ENCODE peak calls at places on chromosome 4, in nine cellular contexts. J is mucosa of descending colon; K is spleen; B is CD8-positive, alpha-beta memory T cell; Y is body of pancreas; Z is adrenal gland; V is mammary epithelial cell; T is transverse colon; O is aorta. H is an unnamed sample.

GRCh38 chr4:23333556-23333945 is 556.3 kb downstream of the PPARGC1A start:
- DNase-seq in J (no peak), K (no peak), B (no peak), Y (no peak), Z (no peak), V (no peak), T (no peak), O (no peak), H (no peak)

GRCh38 chr4:142818009-142818408 is 28.1 kb downstream of the INPP4B start:
- DNase-seq in J (no peak), K (no peak), B (no peak), Y (no peak), Z (no peak), V (no peak), T (no peak), O (no peak), H (no peak)

GRCh38 chr4:152162331-152162697 is 373.6 kb downstream of the FBXW7 start:
- DNase-seq in J (no peak), K (no peak), B (no peak), Y (no peak), Z (peak; percentile 34), V (no peak), T (no peak), O (no peak), H (no peak)

GRCh38 chr4:26462874-26463273 is 27.4 kb downstream of the CCKAR start:
- DNase-seq in J (no peak), K (no peak), B (no peak), Y (no peak), Z (no peak), V (no peak), T (no peak), O (no peak), H (no peak)

GRCh38 chr4:1809754-1810502 is 16.8 kb downstream of the FGFR3 start:
- DNase-seq in J (peak; percentile 85), K (peak; percentile 89), B (peak; percentile 64), Y (peak; percentile 79), Z (peak; percentile 63), V (peak; percentile 37), T (peak; percentile 71), O (peak; percentile 87), H (peak; percentile 83)

GRCh38 chr4:152594981-152595916 is 59.4 kb upstream of the FBXW7 start:
- DNase-seq in J (no peak), K (no peak), B (no peak), Y (no peak), Z (no peak), V (peak; percentile 43), T (no peak), O (no peak), H (no peak)

GRCh38 chr4:78057600-78058560 is 757 bp downstream of the FRAS1 start:
- DNase-seq in J (peak; percentile 51), K (peak; percentile 83), B (no peak), Y (peak; percentile 67), Z (peak; percentile 35), V (peak; percentile 64), T (peak; percentile 40), O (peak; percentile 83), H (peak; percentile 84)

GRCh38 chr4:62126064-62126732 is 926.1 kb downstream of the ADGRL3 start:
- DNase-seq in J (no peak), K (no peak), B (no peak), Y (no peak), Z (no peak), V (no peak), T (no peak), O (no peak), H (no peak)

GRCh38 chr4:17560065-17560673 is 16.8 kb upstream of the LAP3 start:
- DNase-seq in J (no peak), K (no peak), B (no peak), Y (no peak), Z (no peak), V (no peak), T (no peak), O (no peak), H (no peak)

GRCh38 chr4:19030536-19030935 is 1009.0 kb upstream of the LCORL start:
- DNase-seq in J (no peak), K (no peak), B (no peak), Y (no peak), Z (no peak), V (no peak), T (no peak), O (no peak), H (no peak)

GRCh38 chr4:78624048-78624447 is 72.5 kb downstream of the ANXA3 start:
- DNase-seq in J (no peak), K (no peak), B (no peak), Y (no peak), Z (no peak), V (peak; percentile 15), T (no peak), O (no peak), H (no peak)

GRCh38 chr4:24794916-24795665 is at the start of gene SOD3:
- DNase-seq in J (peak; percentile 84), K (peak; percentile 75), B (no peak), Y (peak; percentile 89), Z (peak; percentile 91), V (no peak), T (peak; percentile 82), O (peak; percentile 94), H (peak; percentile 94)

DNA sequence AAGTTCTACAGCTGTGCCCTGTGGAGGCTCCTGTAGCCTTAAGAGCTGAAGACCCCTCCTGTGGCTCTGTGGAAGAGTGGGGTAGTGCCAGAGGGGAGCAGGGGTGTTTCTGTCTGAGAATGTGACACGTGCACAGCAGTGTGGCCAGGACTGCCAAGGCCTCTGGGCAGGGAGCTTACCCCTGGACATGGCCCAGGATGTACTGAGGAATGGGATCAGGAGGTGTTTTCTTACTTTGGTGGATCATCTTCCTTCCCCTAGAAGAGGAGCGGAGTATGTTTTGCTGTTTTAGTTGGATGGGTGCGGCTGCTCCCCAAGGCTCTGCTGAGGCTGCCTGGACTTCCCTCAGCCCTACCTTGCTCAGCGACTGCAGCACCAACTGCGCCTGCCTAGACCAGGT is 342.6 kb downstream of the ARHGAP10 start:
- DNase-seq in J (no peak), K (no peak), B (no peak), Y (no peak), Z (no peak), V (no peak), T (no peak), O (no peak), H (no peak)
- H3K4me1 ChIP-seq in J (no peaks in the 10 kb centered on the region), K (no peaks in the 10 kb centered on the region), B (no peaks in the 10 kb centered on the region), Y (peaks cover 6% of the 10 kb centered on the region), Z (no peaks in the 10 kb centered on the region), V (no peaks in the 10 kb centered on the region), T (peaks cover 4% of the 10 kb centered on the region), O (no peaks in the 10 kb centered on the region), H (peaks cover 5% of the 10 kb centered on the region)

GRCh38 chr4:67869580-67870190 is 14.1 kb downstream of the TMPRSS11D start:
- DNase-seq in J (no peak), K (no peak), B (no peak), Y (no peak), Z (no peak), V (no peak), T (no peak), O (no peak), H (no peak)
- H3K4me1 ChIP-seq in J (no peaks in the 10 kb centered on the region), K (no peaks in the 10 kb centered on the region), B (no peaks in the 10 kb centered on the region), Y (no peaks in the 10 kb centered on the region), Z (no peaks in the 10 kb centered on the region), V (peaks cover 9% of the 10 kb centered on the region), T (no peaks in the 10 kb centered on the region), O (no peaks in the 10 kb centered on the region), H (no peaks in the 10 kb centered on the region)

DNA sequence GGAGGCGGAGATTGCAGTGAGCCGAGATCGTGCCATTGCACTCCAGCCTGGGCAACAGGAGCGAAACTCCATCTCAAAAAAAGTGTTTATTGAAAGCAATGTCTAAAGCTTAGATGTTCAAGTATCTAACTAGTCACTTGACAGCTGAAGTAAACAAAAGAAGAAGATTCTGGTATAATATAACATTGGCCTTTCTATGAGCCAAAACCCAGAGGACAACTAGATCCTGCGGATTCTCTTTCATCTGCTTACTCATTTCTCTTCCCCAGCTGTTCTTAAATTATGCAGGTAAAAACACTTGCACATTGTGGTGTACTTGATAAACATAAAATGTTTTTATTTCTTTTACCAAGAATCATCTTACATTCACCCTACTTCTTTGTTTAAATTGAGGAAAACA is 24.1 kb upstream of the AREG start:
- DNase-seq in J (no peak), K (no peak), B (no peak), Y (no peak), Z (no peak), V (no peak), T (no peak), O (no peak), H (no peak)
- H3K4me1 ChIP-seq in J (no peaks in the 10 kb centered on the region), K (no peaks in the 10 kb centered on the region), B (no peaks in the 10 kb centered on the region), Y (peaks cover 5% of the 10 kb centered on the region), Z (no peaks in the 10 kb centered on the region), V (peaks cover 43% of the 10 kb centered on the region), T (peaks cover 15% of the 10 kb centered on the region), O (no peaks in the 10 kb centered on the region), H (no peaks in the 10 kb centered on the region)

GRCh38 chr4:145496292-145496691 is 14.6 kb downstream of the SMAD1 start:
- DNase-seq in J (no peak), K (no peak), B (no peak), Y (no peak), Z (no peak), V (no peak), T (no peak), O (no peak), H (no peak)

GRCh38 chr4:145494666-145495065 is 13.0 kb downstream of the SMAD1 start:
- DNase-seq in J (no peak), K (no peak), B (no peak), Y (no peak), Z (no peak), V (no peak), T (no peak), O (no peak), H (no peak)

GRCh38 chr4:145501051-145501660 is 19.5 kb downstream of the SMAD1 start:
- DNase-seq in J (no peak), K (no peak), B (no peak), Y (no peak), Z (no peak), V (no peak), T (no peak), O (no peak), H (no peak)

GRCh38 chr4:145498430-145498829 is 16.8 kb downstream of the SMAD1 start:
- DNase-seq in J (no peak), K (no peak), B (no peak), Y (no peak), Z (no peak), V (no peak), T (no peak), O (no peak), H (no peak)

DNA sequence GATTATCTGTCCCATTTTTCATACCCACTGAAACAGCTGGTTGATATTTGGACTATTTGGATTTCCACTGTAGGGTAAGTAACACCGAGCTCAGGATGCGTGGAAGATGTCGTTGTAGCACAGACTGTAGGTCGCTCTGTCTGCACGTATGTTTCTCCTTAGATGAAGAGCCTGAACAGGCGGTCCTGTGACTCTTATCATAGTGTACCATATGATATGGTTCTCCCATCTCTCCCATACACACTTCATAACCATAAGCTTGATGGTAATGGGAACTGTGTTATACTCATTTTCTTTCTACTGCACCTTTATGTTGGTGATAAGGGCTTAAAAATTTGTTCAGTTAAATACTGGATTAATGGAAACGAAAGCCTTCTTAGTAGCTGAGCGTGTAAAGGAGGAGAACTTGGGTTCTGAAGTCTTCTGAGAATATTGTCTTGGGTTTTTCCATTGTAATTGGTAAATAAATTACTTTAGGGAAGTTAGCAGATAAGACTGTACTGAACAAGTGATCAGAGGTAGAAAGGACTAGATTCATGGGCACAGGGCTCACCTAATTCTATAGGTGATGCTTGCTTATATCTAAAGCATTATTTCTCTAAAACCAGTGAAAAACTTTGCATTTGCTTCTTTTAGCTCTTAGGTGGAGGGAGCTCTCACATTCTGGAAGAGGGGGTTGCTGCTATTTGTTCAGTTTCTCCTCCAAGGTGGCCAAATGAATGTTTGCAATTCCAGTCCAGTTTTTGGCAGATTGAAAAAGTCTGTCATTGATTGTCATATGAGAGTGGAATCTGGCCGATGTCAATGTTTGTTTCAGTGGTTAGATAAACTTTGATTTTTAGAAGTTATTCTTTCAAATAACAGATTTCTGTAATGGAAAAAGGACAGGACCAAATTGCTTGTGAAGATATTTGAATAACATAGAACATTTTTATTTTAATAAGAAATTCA is 15.8 kb downstream of the SMAD1 start:
- DNase-seq in J (no peak), K (no peak), B (no peak), Y (no peak), Z (no peak), V (no peak), T (no peak), O (no peak), H (no peak)
- H3K4me1 ChIP-seq in J (peaks cover 26% of the 10 kb centered on the region), K (no peaks in the 10 kb centered on the region), B (no peaks in the 10 kb centered on the region), Y (peaks cover 39% of the 10 kb centered on the region), Z (no peaks in the 10 kb centered on the region), V (no peaks in the 10 kb centered on the region), T (peaks cover 61% of the 10 kb centered on the region), O (no peaks in the 10 kb centered on the region), H (peaks cover 5% of the 10 kb centered on the region)